ENCODE peak calls at places on chromosomes 16 and 17, in seven cellular contexts. P is AG10803, Y is SK-N-SH, H is tibial nerve, X is AML-193, W is AG04450, S is CMK. G is an unnamed sample.

GRCh38 chr17:54900457-54901229 is at the start of gene TOM1L1:
- DNase-seq in P (peak), Y (peak), H (no peak), X (no peak), W (peak), S (no peak), G (peak)

GRCh38 chr17:82536220-82537201 is 17.0 kb downstream of the FOXK2 start:
- DNase-seq in P (peak), Y (peak), H (peak), X (no peak), W (peak), S (no peak), G (no peak)

GRCh38 chr16:84259691-84260090 is 19.9 kb upstream of the KCNG4 start:
- DNase-seq in P (no peak), Y (no peak), H (no peak), X (no peak), W (no peak), S (no peak), G (no peak)

GRCh38 chr16:55989569-55989907 is 114.4 kb upstream of the CES5A start:
- DNase-seq in P (no peak), Y (no peak), H (no peak), X (no peak), W (no peak), S (no peak), G (no peak)

GRCh38 chr17:76543482-76544122 is 3.8 kb downstream of the PRCD start:
- DNase-seq in P (no peak), Y (peak), H (no peak), X (no peak), W (no peak), S (no peak), G (no peak)

GRCh38 chr16:15439102-15439501 is 4.7 kb downstream of the BMERB1 start:
- DNase-seq in P (no peak), Y (no peak), H (no peak), X (no peak), W (no peak), S (no peak), G (no peak)

GRCh38 chr17:17226451-17227265 is 10.3 kb downstream of the FLCN start:
- DNase-seq in P (no peak), Y (no peak), H (no peak), X (no peak), W (no peak), S (no peak), G (no peak)

GRCh38 chr16:78669994-78670393 is 570.5 kb downstream of the WWOX start:
- DNase-seq in P (peak), Y (no peak), H (no peak), X (no peak), W (no peak), S (no peak), G (no peak)

GRCh38 chr17:39224778-39225307 is 902 bp downstream of the STAC2 start:
- DNase-seq in P (no peak), Y (peak), H (no peak), X (no peak), W (no peak), S (no peak), G (no peak)

GRCh38 chr16:83098536-83098935 is 471.8 kb downstream of the CDH13 start:
- DNase-seq in P (no peak), Y (no peak), H (no peak), X (no peak), W (no peak), S (no peak), G (no peak)

GRCh38 chr17:80826955-80827645 is 164.5 kb upstream of the CHMP6 start:
- DNase-seq in P (peak), Y (peak), H (peak), X (no peak), W (peak), S (no peak), G (no peak)

GRCh38 chr16:77480671-77481315 is 46.0 kb upstream of the ADAMTS18 start:
- DNase-seq in P (no peak), Y (no peak), H (peak), X (no peak), W (no peak), S (no peak), G (no peak)

GRCh38 chr17:69056179-69056823 is 4.4 kb downstream of the ABCA9 start:
- DNase-seq in P (no peak), Y (no peak), H (no peak), X (no peak), W (no peak), S (no peak), G (no peak)

GRCh38 chr17:16352303-16352837 is 899 bp downstream of the CENPV start:
- DNase-seq in P (peak), Y (peak), H (no peak), X (no peak), W (no peak), S (no peak), G (peak)

GRCh38 chr17:83181991-83182619 is 102.7 kb downstream of the METRNL start:
- DNase-seq in P (no peak), Y (no peak), H (peak), X (no peak), W (no peak), S (no peak), G (no peak)

GRCh38 chr16:59210955-59211541 is 476.9 kb upstream of the GOT2 start:
- DNase-seq in P (peak), Y (no peak), H (peak), X (no peak), W (no peak), S (no peak), G (no peak)

GRCh38 chr17:17576772-17577234 is 14.7 kb downstream of the PEMT start:
- DNase-seq in P (no peak), Y (no peak), H (no peak), X (no peak), W (no peak), S (no peak), G (no peak)

GRCh38 chr16:19113577-19114358 is at the start of gene ITPRIPL2:
- DNase-seq in P (peak), Y (peak), H (peak), X (no peak), W (no peak), S (no peak), G (peak)

GRCh38 chr17:58233547-58233946 is 4.8 kb upstream of the LPO start:
- DNase-seq in P (no peak), Y (no peak), H (no peak), X (no peak), W (no peak), S (no peak), G (no peak)

GRCh38 chr16:85056211-85056748 is 28.7 kb downstream of the KIAA0513 start:
- DNase-seq in P (peak), Y (peak), H (no peak), X (no peak), W (no peak), S (no peak), G (no peak)

GRCh38 chr16:56824335-56824734 is 40.7 kb upstream of the SLC12A3 start:
- DNase-seq in P (peak), Y (no peak), H (no peak), X (no peak), W (no peak), S (no peak), G (peak)

GRCh38 chr17:31130286-31131224 is 35.8 kb downstream of the NF1 start:
- DNase-seq in P (no peak), Y (no peak), H (no peak), X (no peak), W (no peak), S (no peak), G (no peak)

GRCh38 chr16:81745704-81746558 is 33.2 kb upstream of the PLCG2 start:
- DNase-seq in P (peak), Y (peak), H (peak), X (peak), W (no peak), S (no peak), G (peak)

GRCh38 chr17:58402679-58403078 is 14.7 kb downstream of the RNF43 start:
- DNase-seq in P (peak), Y (no peak), H (no peak), X (no peak), W (no peak), S (no peak), G (no peak)

GRCh38 chr16:11743308-11744074 is 834 bp upstream of the TXNDC11 start:
- DNase-seq in P (peak), Y (peak), H (peak), X (peak), W (no peak), S (no peak), G (peak)

GRCh38 chr16:68291227-68291626 is 19.5 kb downstream of the SLC7A6OS start:
- DNase-seq in P (no peak), Y (no peak), H (no peak), X (no peak), W (no peak), S (no peak), G (no peak)

GRCh38 chr16:88869673-88869980 is 3.2 kb upstream of the PABPN1L start:
- DNase-seq in P (no peak), Y (no peak), H (no peak), X (no peak), W (no peak), S (no peak), G (no peak)

GRCh38 chr16:83964684-83965443 is 3.2 kb upstream of the NECAB2 start:
- DNase-seq in P (no peak), Y (no peak), H (no peak), X (no peak), W (no peak), S (no peak), G (no peak)

GRCh38 chr17:43366809-43367587 is 31.8 kb upstream of the ARL4D start:
- DNase-seq in P (peak), Y (no peak), H (no peak), X (no peak), W (no peak), S (no peak), G (no peak)

GRCh38 chr16:2449118-2449517 is 10.8 kb upstream of the TEDC2 start:
- DNase-seq in P (no peak), Y (no peak), H (no peak), X (no peak), W (no peak), S (no peak), G (no peak)